ENCODE peak calls at places on chromosomes 7 and 10, in four cellular contexts. B is H1, G is K562, O is GM12878. U is an unnamed sample.

GRCh38 chr7:94444808-94445207 is 50.1 kb downstream of the COL1A2 start:
- DNase-seq in B (no peak), G (no peak), O (no peak), U (no peak)

GRCh38 chr7:69932034-69932628 is 333.9 kb downstream of the AUTS2 start:
- DNase-seq in B (no peak), G (no peak), O (no peak), U (no peak)

GRCh38 chr10:80544316-80544953 is 6.7 kb downstream of the SH2D4B start:
- DNase-seq in B (peak; percentile 33), G (no peak), O (no peak), U (no peak)

GRCh38 chr10:133285217-133285616 is 8.5 kb upstream of the ADAM8 start:
- DNase-seq in B (no peak), G (no peak), O (no peak), U (no peak)

GRCh38 chr10:4947635-4948596 is 15.3 kb upstream of the AKR1C1 start:
- DNase-seq in B (no peak), G (no peak), O (no peak), U (peak; percentile 100)

GRCh38 chr7:1720325-1720724 is 50.2 kb downstream of the ELFN1 start:
- DNase-seq in B (no peak), G (no peak), O (no peak), U (no peak)

GRCh38 chr10:110918633-110919348 is at the start of gene BBIP1:
- DNase-seq in B (peak; percentile 90), G (no peak), O (peak; percentile 99), U (peak; percentile 99)

GRCh38 chr10:50395279-50395678 is 144.0 kb upstream of the ASAH2 start:
- DNase-seq in B (no peak), G (no peak), O (no peak), U (peak; percentile 85)

GRCh38 chr7:43572516-43573049 is 10.3 kb upstream of the STK17A start:
- DNase-seq in B (no peak), G (peak; percentile 64), O (no peak), U (no peak)

DNA sequence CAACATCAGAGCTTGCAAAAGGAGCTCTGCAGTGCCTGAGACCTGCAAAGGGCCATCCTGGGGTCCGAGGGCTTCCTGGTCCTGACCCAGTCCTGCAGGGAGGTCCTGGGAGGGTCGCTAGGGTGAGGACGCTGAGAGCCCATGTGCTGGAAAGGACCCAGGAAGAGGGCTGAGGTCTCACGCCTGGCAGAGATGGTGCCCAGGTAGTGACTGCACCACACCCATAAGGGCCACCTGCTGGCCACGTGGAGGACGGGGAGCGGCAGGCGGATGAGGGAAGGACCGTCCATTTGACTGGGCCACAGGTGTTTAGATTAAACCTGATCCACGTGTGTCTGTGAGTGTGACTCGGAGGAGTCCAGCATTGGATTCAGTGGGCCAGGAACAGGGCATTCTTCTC is 392.8 kb downstream of the DNAJB6 start:
- DNase-seq in B (no peak), G (no peak), O (no peak), U (no peak)
- TF ChIP-seq BRCA1 in B (no peak), G (no peak), O (no peak), U (no peak)

GRCh38 chr7:17007841-17008240 is 126.1 kb upstream of the AGR3 start:
- DNase-seq in B (no peak), G (no peak), O (no peak), U (no peak)
- TF ChIP-seq BRCA1 in B (no peak), G (no peak), O (no peak), U (no peak)

GRCh38 chr7:96184783-96185182 is 137.1 kb downstream of the SLC25A13 start:
- DNase-seq in B (no peak), G (no peak), O (no peak), U (no peak)

GRCh38 chr7:96181174-96181573 is 140.7 kb downstream of the SLC25A13 start:
- DNase-seq in B (no peak), G (no peak), O (no peak), U (no peak)

GRCh38 chr7:96182424-96183158 is 139.3 kb downstream of the SLC25A13 start:
- DNase-seq in B (no peak), G (no peak), O (no peak), U (no peak)

GRCh38 chr7:96179863-96180262 is 142.0 kb downstream of the SLC25A13 start:
- DNase-seq in B (no peak), G (no peak), O (no peak), U (no peak)

DNA sequence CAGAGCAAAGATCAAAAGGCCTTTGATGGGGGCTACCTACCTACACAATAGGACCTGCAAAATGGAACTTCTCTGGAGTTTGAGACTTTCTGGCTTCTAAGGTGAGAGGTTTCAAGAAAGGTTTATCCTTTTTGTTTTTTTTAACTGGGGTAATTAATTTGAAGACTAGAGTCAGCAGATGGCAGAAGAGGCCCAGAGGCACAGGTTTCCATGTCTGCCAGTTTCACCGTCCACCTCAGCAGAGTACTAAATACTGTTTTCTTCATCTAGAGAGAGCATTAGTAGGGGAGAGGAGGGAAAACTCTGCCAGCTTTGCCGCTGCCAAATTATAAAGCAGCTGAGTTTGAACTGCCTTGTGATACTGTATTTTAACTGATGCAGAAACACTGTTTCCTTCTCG is 138.7 kb downstream of the SLC25A13 start:
- DNase-seq in B (no peak), G (no peak), O (no peak), U (no peak)
- TF ChIP-seq BRCA1 in B (no peak), G (no peak), O (no peak), U (no peak)

DNA sequence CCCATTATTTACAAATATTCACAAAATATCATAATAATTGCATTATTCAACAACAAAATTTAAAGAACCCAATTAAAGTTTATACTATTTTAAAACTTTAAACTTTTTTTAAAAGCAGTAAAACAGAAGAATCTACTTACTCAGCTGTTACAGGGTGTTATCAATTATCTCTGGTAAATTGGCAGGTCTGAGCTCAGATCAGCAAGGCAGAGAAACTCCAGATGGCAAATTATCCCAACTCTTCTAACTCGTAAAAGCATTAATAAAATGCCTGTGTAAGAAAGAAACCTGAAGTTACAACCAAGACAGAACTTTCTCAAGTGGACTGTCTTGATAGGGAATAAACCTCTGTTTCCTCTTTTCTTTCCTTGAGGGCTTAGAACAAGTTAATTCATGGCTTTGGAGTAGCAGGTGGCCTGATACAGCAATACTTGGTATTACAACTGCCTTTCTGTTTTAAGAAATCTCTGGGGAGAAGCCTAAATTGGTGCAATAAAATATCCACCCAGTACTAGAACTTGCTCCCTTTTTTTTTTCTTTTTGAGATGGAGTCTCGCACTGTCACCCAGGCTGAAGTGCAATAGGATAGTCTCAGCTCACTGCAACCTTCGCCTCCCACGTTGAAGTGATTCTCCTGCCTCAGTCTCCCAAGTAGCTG is 275.3 kb upstream of the MKLN1 start:
- DNase-seq in B (no peak), G (no peak), O (no peak), U (no peak)
- TF ChIP-seq BRCA1 in B (no peak), G (no peak), O (no peak), U (no peak)

GRCh38 chr7:153524070-153524601 is 528.1 kb upstream of the DPP6 start:
- DNase-seq in B (no peak), G (no peak), O (no peak), U (no peak)

GRCh38 chr7:153523320-153524015 is 528.7 kb upstream of the DPP6 start:
- DNase-seq in B (no peak), G (no peak), O (no peak), U (no peak)

GRCh38 chr7:153518201-153518984 is 533.8 kb upstream of the DPP6 start:
- DNase-seq in B (no peak), G (no peak), O (no peak), U (no peak)

GRCh38 chr7:153521370-153521769 is 530.8 kb upstream of the DPP6 start:
- DNase-seq in B (no peak), G (no peak), O (no peak), U (no peak)

GRCh38 chr7:153522261-153522660 is 529.9 kb upstream of the DPP6 start:
- DNase-seq in B (no peak), G (no peak), O (no peak), U (no peak)
- TF ChIP-seq BRCA1 in B (no peak), G (no peak), O (no peak), U (no peak)

DNA sequence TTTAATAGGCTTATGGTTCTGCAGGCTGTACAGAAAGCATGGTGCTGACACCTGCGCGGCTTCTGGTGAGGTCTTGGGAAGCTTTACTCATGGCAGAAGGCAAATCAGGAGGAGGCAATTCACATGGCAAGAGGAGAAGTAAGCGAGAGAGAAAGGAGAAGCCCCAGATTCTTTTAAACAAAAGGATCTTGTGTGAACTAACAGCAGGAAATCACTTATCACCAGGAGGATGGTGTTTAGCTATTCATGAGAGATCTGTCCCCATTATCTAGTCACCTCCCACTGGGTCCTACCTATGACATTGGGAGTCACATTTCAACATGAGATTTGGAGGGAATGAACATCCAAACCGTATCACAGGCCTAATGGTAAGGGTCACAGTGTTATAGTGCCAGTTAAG is 678.0 kb upstream of the KCND2 start:
- DNase-seq in B (no peak), G (no peak), O (no peak), U (no peak)
- TF ChIP-seq BRCA1 in B (no peak), G (no peak), O (no peak), U (no peak)

GRCh38 chr10:131198401-131198800 is 113.1 kb downstream of the TCERG1L start:
- DNase-seq in B (no peak), G (no peak), O (no peak), U (no peak)
- TF ChIP-seq BRCA1 in B (no peak), G (no peak), O (no peak), U (no peak)

DNA sequence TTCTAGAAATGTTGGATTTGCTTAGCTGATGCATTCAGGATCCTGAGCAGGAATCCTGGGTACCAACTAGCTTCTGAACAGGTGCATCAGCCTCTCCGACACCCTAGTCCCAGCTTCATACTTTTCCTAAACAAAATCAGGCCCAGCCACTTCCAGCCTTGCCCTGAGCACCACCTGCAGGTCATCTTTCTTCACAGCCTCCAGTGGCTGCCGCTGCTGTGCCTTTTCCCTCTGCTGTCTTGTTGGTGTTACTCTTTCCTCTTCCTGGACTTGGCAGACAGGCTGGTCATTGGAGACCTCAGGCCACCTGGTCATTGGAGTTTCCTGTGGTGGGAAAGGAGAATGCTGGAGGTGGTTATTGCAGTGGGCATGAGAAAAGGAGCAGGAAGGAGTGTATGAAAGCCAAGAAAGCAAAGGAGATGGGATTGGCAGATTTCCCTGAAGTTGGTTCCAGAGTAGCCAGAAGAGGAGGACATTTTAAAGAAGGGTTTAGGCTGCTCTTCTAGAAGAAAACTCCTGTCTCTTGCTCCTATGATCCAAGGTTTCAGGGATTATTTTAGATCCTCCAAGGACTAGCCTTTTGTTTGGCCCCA is 48.2 kb upstream of the NFKB2 start:
- DNase-seq in B (peak; percentile 54), G (peak; percentile 20), O (no peak), U (peak; percentile 41)
- TF ChIP-seq BRCA1 in B (no peak), G (no peak), O (no peak), U (no peak)

GRCh38 chr7:130919316-130920103 is 185.5 kb upstream of the KLF14 start:
- DNase-seq in B (no peak), G (no peak), O (no peak), U (peak; percentile 54)

GRCh38 chr7:130920122-130920521 is 186.1 kb upstream of the KLF14 start:
- DNase-seq in B (peak; percentile 7), G (no peak), O (no peak), U (no peak)

GRCh38 chr7:130921391-130922180 is 187.6 kb upstream of the KLF14 start:
- DNase-seq in B (peak; percentile 48), G (no peak), O (no peak), U (no peak)

GRCh38 chr7:130917669-130918128 is 183.7 kb upstream of the KLF14 start:
- DNase-seq in B (no peak), G (no peak), O (no peak), U (no peak)

GRCh38 chr7:130918129-130919052 is 184.4 kb upstream of the KLF14 start:
- DNase-seq in B (no peak), G (no peak), O (no peak), U (no peak)
- TF ChIP-seq BRCA1 in B (no peak), G (no peak), O (no peak), U (no peak)